ENCODE peak calls at places on chromosomes 1 and 21, in eight cellular contexts. Z is activated CD4-positive, alpha-beta T cell treated with anti-CD3 and anti-CD28 coated beads, Interleukin-2, amount 50 U/mL, for 48 hours; A is HS-5; T is activated CD8-positive, alpha-beta memory T cell treated with anti-CD3 and anti-CD28 coated beads for 24 hours; Q is skeletal muscle cell; N is NCI-H2171 treated with DMSO at 0.1 percent for 48 hours; C is stimulated activated CD8-positive, alpha-beta memory T cell treated with anti-CD3 and anti-CD28 coated beads, Interleukin-7, amount 100 ng/mL, for 4 hours; D is astrocyte of the spinal cord. R is an unnamed sample.

GRCh38 chr1:155038602-155039307 is 5.1 kb downstream of the DCST1 start:
- DNase-seq in T (no peak), N (no peak), A (no peak), Q (no peak), Z (no peak), C (no peak), D (no peak), R (no peak)

GRCh38 chr1:89855413-89856123 is 34.7 kb downstream of the LRRC8D start:
- DNase-seq in D (peak), C (no peak), Q (no peak), N (no peak), T (no peak), A (peak), Z (no peak), R (no peak)

GRCh38 chr1:217026506-217026905 is 303.3 kb upstream of the ESRRG start:
- DNase-seq in N (no peak), D (no peak), T (no peak), A (no peak), Z (no peak), Q (no peak), C (no peak), R (no peak)

GRCh38 chr1:154999651-155000474 is 2.7 kb upstream of the ZBTB7B start:
- DNase-seq in Z (peak), N (peak), Q (no peak), T (peak), D (no peak), C (peak), A (no peak), R (no peak)

GRCh38 chr1:40796939-40797667 is 13.5 kb downstream of the KCNQ4 start:
- DNase-seq in A (no peak), C (no peak), Q (no peak), D (no peak), T (no peak), Z (no peak), N (no peak), R (peak)

GRCh38 chr21:43188712-43189151 is 19.9 kb downstream of the CRYAA start:
- DNase-seq in A (no peak), T (peak), N (no peak), Z (no peak), C (no peak), Q (no peak), D (no peak), R (no peak)

GRCh38 chr1:50492142-50492541 is 68.9 kb upstream of the DMRTA2 start:
- DNase-seq in Z (no peak), N (no peak), T (no peak), A (no peak), C (no peak), D (no peak), Q (no peak), R (no peak)

GRCh38 chr1:29833596-29833995 is 597.3 kb downstream of the PTPRU start:
- DNase-seq in D (no peak), A (no peak), T (no peak), Q (no peak), Z (no peak), N (peak), C (no peak), R (no peak)

GRCh38 chr1:53339736-53340385 is 12.0 kb upstream of the LRP8 start:
- DNase-seq in A (no peak), Q (no peak), Z (no peak), T (peak), N (no peak), C (no peak), D (no peak), R (no peak)

GRCh38 chr21:16891821-16892220 is 621.0 kb upstream of the CXADR start:
- DNase-seq in A (no peak), Q (peak), N (no peak), Z (no peak), D (peak), C (no peak), T (no peak), R (peak)